ENCODE peak calls at places on chromosomes 7 and 10, in five cellular contexts. K is SK-N-SH, U is tibial artery, S is iPS DF 6.9, G is GM23338. V is an unnamed sample.

GRCh38 chr10:71603754-71604153 is 115.8 kb downstream of the C10orf105 start:
- DNase-seq in K (no peak), U (no peak), S (no peak), G (no peak), V (no peak)

GRCh38 chr10:17025444-17026295 is 103.9 kb downstream of the CUBN start:
- DNase-seq in K (peak; percentile 19), U (no peak), S (no peak), G (no peak), V (peak; percentile 44)

GRCh38 chr10:87991946-87992345 is 128.5 kb downstream of the PTEN start:
- DNase-seq in K (no peak), U (no peak), S (no peak), G (no peak), V (no peak)

GRCh38 chr10:21497177-21497807 is 28.2 kb downstream of the SKIDA1 start:
- DNase-seq in K (peak; percentile 98), U (peak; percentile 91), S (no peak), G (peak; percentile 91), V (peak; percentile 96)

GRCh38 chr7:95725170-95725569 is 47.2 kb upstream of the DYNC1I1 start:
- DNase-seq in K (no peak), U (no peak), S (no peak), G (peak; percentile 43), V (no peak)

GRCh38 chr7:54904130-54904529 is 114.7 kb upstream of the EGFR start:
- DNase-seq in K (no peak), U (no peak), S (no peak), G (no peak), V (no peak)

GRCh38 chr7:4025694-4026615 is 656.1 kb upstream of the FOXK1 start:
- DNase-seq in K (no peak), U (peak; percentile 76), S (no peak), G (no peak), V (no peak)

GRCh38 chr10:3445688-3446087 is 273.1 kb upstream of the PITRM1 start:
- DNase-seq in K (no peak), U (no peak), S (no peak), G (no peak), V (no peak)

GRCh38 chr10:660980-661890 is 28.2 kb downstream of the DIP2C start:
- DNase-seq in K (no peak), U (peak; percentile 71), S (no peak), G (no peak), V (no peak)

GRCh38 chr10:22700489-22700888 is 13.9 kb downstream of the PIP4K2A start:
- DNase-seq in K (no peak), U (no peak), S (no peak), G (no peak), V (no peak)

GRCh38 chr7:45136106-45137060 is 21.2 kb upstream of the RAMP3 start:
- DNase-seq in K (peak; percentile 86), U (peak; percentile 75), S (peak; percentile 64), G (peak; percentile 81), V (peak; percentile 60)

GRCh38 chr7:55309040-55309991 is 55.8 kb upstream of the LANCL2 start:
- DNase-seq in K (no peak), U (no peak), S (no peak), G (no peak), V (no peak)

GRCh38 chr7:40640566-40640965 is 505.8 kb downstream of the SUGCT start:
- DNase-seq in K (no peak), U (no peak), S (no peak), G (no peak), V (no peak)

GRCh38 chr7:44449531-44449930 is 40.9 kb downstream of the NUDCD3 start:
- DNase-seq in K (no peak), U (no peak), S (no peak), G (no peak), V (no peak)

GRCh38 chr7:104967595-104967994 is 46.4 kb upstream of the KMT2E start:
- DNase-seq in K (no peak), U (no peak), S (no peak), G (no peak), V (no peak)

GRCh38 chr10:72097448-72098300 is 9.3 kb upstream of the SPOCK2 start:
- DNase-seq in K (no peak), U (no peak), S (no peak), G (no peak), V (no peak)

GRCh38 chr10:70120417-70120816 is 12.2 kb downstream of the AIFM2 start:
- DNase-seq in K (no peak), U (no peak), S (no peak), G (no peak), V (no peak)

GRCh38 chr7:106062006-106062405 is 50.1 kb downstream of the SYPL1 start:
- DNase-seq in K (no peak), U (no peak), S (no peak), G (no peak), V (no peak)

GRCh38 chr7:138000081-138000701 is 1.7 kb downstream of the CREB3L2 start:
- DNase-seq in K (no peak), U (peak; percentile 88), S (no peak), G (peak; percentile 77), V (peak; percentile 37)

GRCh38 chr7:146486519-146486918 is 369.9 kb downstream of the CNTNAP2 start:
- DNase-seq in K (peak; percentile 70), U (no peak), S (no peak), G (no peak), V (no peak)

GRCh38 chr7:138008588-138009349 is 6.9 kb upstream of the CREB3L2 start:
- DNase-seq in K (peak; percentile 63), U (no peak), S (no peak), G (peak; percentile 87), V (no peak)

GRCh38 chr10:71749396-71749795 is 23.9 kb downstream of the VSIR start:
- DNase-seq in K (no peak), U (no peak), S (no peak), G (no peak), V (no peak)

GRCh38 chr10:132912685-132913558 is 29.4 kb downstream of the CFAP46 start:
- DNase-seq in K (no peak), U (peak; percentile 34), S (peak; percentile 50), G (peak; percentile 88), V (no peak)

GRCh38 chr7:77349141-77349540 is 67.0 kb downstream of the GSAP start:
- DNase-seq in K (no peak), U (no peak), S (no peak), G (no peak), V (no peak)

GRCh38 chr10:86305521-86305920 is 61.1 kb downstream of the GRID1 start:
- DNase-seq in K (no peak), U (peak; percentile 25), S (no peak), G (no peak), V (no peak)

GRCh38 chr7:116804459-116804858 is 57.9 kb upstream of the CAPZA2 start:
- DNase-seq in K (no peak), U (no peak), S (no peak), G (no peak), V (no peak)

GRCh38 chr10:53548664-53549063 is 776.1 kb upstream of the MBL2 start:
- DNase-seq in K (no peak), U (no peak), S (no peak), G (no peak), V (no peak)

GRCh38 chr7:40455485-40455884 is 320.7 kb downstream of the SUGCT start:
- DNase-seq in K (no peak), U (no peak), S (no peak), G (no peak), V (no peak)

GRCh38 chr10:93126484-93127052 is 52.9 kb downstream of the CYP26A1 start:
- DNase-seq in K (no peak), U (no peak), S (peak; percentile 43), G (peak; percentile 56), V (no peak)

GRCh38 chr7:117212969-117213877 is 109.6 kb downstream of the WNT2 start:
- DNase-seq in K (peak; percentile 66), U (no peak), S (peak; percentile 52), G (peak; percentile 87), V (peak; percentile 36)

DNA sequence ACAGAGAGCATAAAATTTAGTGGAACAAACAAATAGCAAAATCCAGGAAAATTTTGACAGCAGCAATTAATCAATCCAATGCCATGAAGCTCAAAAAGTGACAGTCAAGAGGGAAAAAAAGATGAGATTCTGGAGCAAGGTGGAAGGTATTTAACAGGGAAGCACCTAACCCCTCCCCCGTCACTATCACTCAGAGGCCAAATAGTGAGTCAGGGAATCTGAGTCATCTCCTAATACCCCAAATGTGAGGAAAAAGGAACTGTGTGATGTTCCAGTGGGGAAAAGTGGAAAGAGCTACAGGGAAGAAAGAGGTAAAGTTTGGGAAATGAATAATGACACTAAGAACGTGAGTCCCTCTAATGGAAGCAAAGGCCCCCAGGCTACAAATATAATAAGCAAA is 113.2 kb upstream of the PHF14 start:
- DNase-seq in K (no peak), U (no peak), S (no peak), G (peak; percentile 42), V (no peak)
- H3K27ac ChIP-seq in K (no peak overlapping the region), U (no peak overlapping the region), S (no peak overlapping the region), G (no peak overlapping the region), V (no peak overlapping the region)

DNA sequence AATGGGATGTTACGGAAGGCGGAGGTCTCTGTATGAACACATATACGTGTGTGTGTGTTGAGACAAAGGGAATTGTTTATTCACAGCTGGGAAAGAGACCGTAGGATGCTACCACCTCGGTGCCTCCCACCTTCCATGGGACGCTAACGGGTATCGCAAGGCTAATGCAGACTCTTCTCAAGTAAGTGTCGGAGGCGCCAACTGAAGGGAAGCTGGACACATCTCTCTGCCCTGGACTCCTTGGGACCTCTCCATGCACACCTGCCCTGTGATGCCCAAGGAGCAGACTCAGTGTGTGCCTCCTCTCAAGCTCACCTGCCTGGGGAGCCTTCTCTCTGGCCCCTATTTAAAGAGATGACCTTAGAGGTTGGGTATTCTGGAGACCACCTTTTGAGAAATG is 230.9 kb downstream of the DNAJB6 start:
- DNase-seq in K (no peak), U (no peak), S (no peak), G (no peak), V (no peak)
- H3K4me3 ChIP-seq in K (no peak overlapping the region), U (no peak overlapping the region), S (no peak overlapping the region), G (no peak overlapping the region), V (no peak overlapping the region)

GRCh38 chr10:100939763-100940344 is 27.1 kb downstream of the SLF2 start:
- DNase-seq in K (no peak), U (no peak), S (no peak), G (no peak), V (no peak)
- H3K27ac ChIP-seq in K (no peak overlapping the region), U (no peak overlapping the region), S (no peak overlapping the region), G (no peak overlapping the region), V (no peak overlapping the region)

GRCh38 chr10:8055420-8056349 is 1.2 kb downstream of the GATA3 start:
- DNase-seq in K (no peak), U (no peak), S (no peak), G (peak; percentile 64), V (no peak)
- H3K4me3 ChIP-seq in K (peak overlapping the region; percentile 92), U (peak overlapping the region; percentile 46), S (peak overlapping the region; percentile 31), G (peak overlapping the region; percentile 60), V (peak overlapping the region; percentile 54)

GRCh38 chr7:75922966-75923603 is 8.1 kb downstream of the POR start:
- DNase-seq in K (no peak), U (no peak), S (no peak), G (no peak), V (no peak)
- H3K27ac ChIP-seq in K (no peak overlapping the region), U (no peak overlapping the region), S (no peak overlapping the region), G (peak overlapping the region; percentile 39), V (no peak overlapping the region)

GRCh38 chr7:1136841-1137516 is 23.0 kb downstream of the ZFAND2A start:
- DNase-seq in K (peak; percentile 49), U (no peak), S (no peak), G (peak; percentile 59), V (no peak)
- H3K4me3 ChIP-seq in K (peak overlapping the region; percentile 90), U (peak overlapping the region; percentile 69), S (peak overlapping the region; percentile 86), G (peak overlapping the region; percentile 92), V (peak overlapping the region; percentile 89)

V was measured in upper lobe of left lung.